ENCODE peak calls at places on chromosomes 4 and X, in five cellular contexts. N is heart right ventricle, K is bronchial epithelial cell, P is progenitor cell of endocrine pancreas, D is endothelial cell. E is an unnamed sample.

GRCh38 chrX:118534716-118535493 is 39.3 kb downstream of the DOCK11 start:
- DNase-seq in N (no peak), K (no peak), P (no peak), D (no peak), E (no peak)

GRCh38 chr4:119493419-119493818 is 135.2 kb downstream of the PDE5A start:
- DNase-seq in N (no peak), K (peak), P (no peak), D (no peak), E (no peak)

GRCh38 chrX:19791562-19791961 is 95.8 kb downstream of the SH3KBP1 start:
- DNase-seq in N (no peak), K (peak), P (no peak), D (no peak), E (no peak)

GRCh38 chrX:10158279-10158939 is 1.6 kb downstream of the CLCN4 start:
- DNase-seq in N (peak), K (no peak), P (peak), D (peak), E (no peak)

GRCh38 chrX:10926906-10927305 is 184.2 kb upstream of the HCCS start:
- DNase-seq in N (no peak), K (no peak), P (no peak), D (no peak), E (no peak)

GRCh38 chr4:129384974-129385373 is 289.0 kb downstream of the C4orf33 start:
- DNase-seq in N (no peak), K (peak), P (no peak), D (no peak), E (no peak)

GRCh38 chrX:129739591-129739990 is 812 bp downstream of the XPNPEP2 start:
- DNase-seq in N (no peak), K (no peak), P (no peak), D (no peak), E (no peak)

GRCh38 chrX:132086717-132087116 is 41.1 kb downstream of the FRMD7 start:
- DNase-seq in N (no peak), K (peak), P (no peak), D (no peak), E (no peak)

GRCh38 chrX:148732743-148733142 is 232.3 kb downstream of the AFF2 start:
- DNase-seq in N (no peak), K (no peak), P (no peak), D (no peak), E (no peak)

GRCh38 chr4:125735107-125735506 is 420.4 kb downstream of the FAT4 start:
- DNase-seq in N (no peak), K (peak), P (no peak), D (peak), E (no peak)

GRCh38 chr4:181548873-181549541 is 694.2 kb upstream of the TENM3 start:
- DNase-seq in N (no peak), K (peak), P (no peak), D (no peak), E (no peak)

GRCh38 chrX:29299689-29300088 is 712.4 kb downstream of the IL1RAPL1 start:
- DNase-seq in N (no peak), K (peak), P (no peak), D (no peak), E (no peak)

GRCh38 chr4:67694662-67695061 is 6.3 kb downstream of the UBA6 start:
- DNase-seq in N (no peak), K (no peak), P (no peak), D (no peak), E (no peak)

GRCh38 chrX:152343306-152343705 is 107.8 kb downstream of the GABRA3 start:
- DNase-seq in N (no peak), K (no peak), P (no peak), D (no peak), E (no peak)
- TF ChIP-seq CTCF in N (peak), K (no peak), P (peak), D (no peak), E (no peak)

DNA sequence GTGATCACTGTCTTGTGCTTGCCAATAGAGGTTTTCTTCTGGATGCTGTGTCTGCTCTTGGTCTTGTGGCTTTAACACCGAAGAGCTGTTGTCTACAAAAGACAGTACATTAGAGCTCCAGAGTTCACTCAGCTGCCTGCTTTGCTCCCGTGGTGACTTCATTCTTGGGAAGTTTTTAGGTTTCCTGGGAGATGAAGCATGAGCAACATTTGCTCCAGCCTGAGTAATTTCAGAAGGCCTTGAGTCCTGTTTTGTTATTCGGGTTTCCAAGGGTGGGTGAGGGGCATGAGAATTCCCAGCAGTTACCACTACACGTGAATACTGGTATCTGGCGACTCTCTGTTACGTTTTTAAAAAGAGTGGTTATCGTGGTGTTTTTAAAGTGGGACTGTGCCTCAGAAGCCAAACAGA is 189.2 kb downstream of the SHROOM3 start:
- DNase-seq in N (no peak), K (peak), P (no peak), D (no peak), E (no peak)
- TF ChIP-seq CTCF in N (no peak), K (no peak), P (no peak), D (no peak), E (no peak)

GRCh38 chr4:147678796-147679549 is 5.0 kb downstream of the PRMT9 start:
- DNase-seq in N (no peak), K (no peak), P (no peak), D (no peak), E (no peak)
- TF ChIP-seq CTCF in N (no peak), K (peak), P (peak), D (no peak), E (peak)

GRCh38 chr4:164320847-164321246 is 433.1 kb upstream of the SMIM31 start:
- DNase-seq in N (no peak), K (no peak), P (no peak), D (no peak), E (no peak)
- TF ChIP-seq CTCF in N (no peak), K (no peak), P (peak), D (no peak), E (no peak)

DNA sequence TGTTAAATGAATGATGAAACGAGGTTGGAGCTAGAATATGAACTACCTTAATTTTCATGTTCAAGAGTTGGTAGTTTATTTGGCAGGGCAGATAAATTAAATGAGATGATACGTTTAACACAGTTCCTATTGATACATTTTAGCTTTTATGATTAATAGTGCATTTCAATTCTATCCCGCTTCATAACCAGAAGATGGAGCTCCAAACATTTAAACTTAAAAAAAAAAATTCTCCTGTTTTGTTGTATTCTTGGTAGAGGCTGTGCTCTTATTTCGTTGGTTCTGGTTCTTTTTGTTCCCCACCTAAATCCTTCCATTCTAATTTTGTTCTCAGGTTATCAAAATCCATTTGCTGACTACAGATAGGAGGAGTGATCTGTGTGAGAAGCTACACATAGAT is 71.8 kb upstream of the PTPN13 start:
- DNase-seq in N (no peak), K (peak), P (no peak), D (no peak), E (no peak)
- TF ChIP-seq CTCF in N (peak), K (no peak), P (no peak), D (no peak), E (peak)

DNA sequence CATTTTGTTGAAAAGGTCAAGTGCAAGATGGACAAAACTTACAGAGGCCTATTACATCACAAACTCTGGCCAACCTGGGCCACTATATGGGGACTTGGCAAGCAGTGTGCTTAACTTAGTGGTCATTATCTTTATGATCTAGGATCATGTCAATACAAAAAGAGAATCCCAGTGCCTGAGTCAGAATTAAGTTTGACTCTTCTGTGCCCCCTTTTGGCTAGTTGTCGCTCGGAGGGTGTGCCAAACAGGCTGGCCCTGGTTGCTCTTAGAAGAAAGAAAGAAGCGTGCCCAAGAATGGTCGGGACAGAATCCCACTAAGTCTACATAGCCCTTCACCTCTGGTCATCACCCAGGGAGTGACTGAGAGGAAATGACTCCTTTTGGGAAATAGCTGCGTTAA is 100.1 kb downstream of the EIF4E start:
- DNase-seq in N (no peak), K (peak), P (no peak), D (no peak), E (no peak)
- TF ChIP-seq CTCF in N (no peak), K (peak), P (no peak), D (no peak), E (peak)

DNA sequence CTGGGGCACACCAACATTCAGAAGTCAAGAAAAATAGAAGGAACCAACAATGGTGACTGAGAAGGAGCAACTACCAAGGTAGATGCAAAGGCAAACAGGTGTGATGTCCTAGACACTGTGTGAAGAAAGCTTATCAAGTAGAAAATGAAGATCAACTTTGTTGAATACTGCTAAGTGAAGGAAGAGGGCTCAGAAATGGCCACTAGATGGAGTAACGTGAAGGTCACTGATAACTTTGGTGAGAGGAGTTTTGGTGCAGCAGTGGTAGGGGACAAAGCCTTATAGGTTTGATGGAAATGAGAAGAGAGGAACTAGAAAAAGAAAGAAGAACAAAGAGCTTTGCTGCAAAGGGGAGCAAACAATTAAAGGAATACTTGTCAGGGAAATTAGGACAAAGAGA is 23.5 kb downstream of the OTC start:
- DNase-seq in N (no peak), K (peak), P (no peak), D (peak), E (peak)
- TF ChIP-seq CTCF in N (peak), K (peak), P (peak), D (peak), E (peak)